ENCODE peak calls at places on chromosomes 3 and 15, in seven cellular contexts. C is choroid plexus epithelial cell, H is gastrocnemius medialis, Z is H1, E is NCI-H1105, N is NCI-H460, Y is T follicular helper cell. G is an unnamed sample.

GRCh38 chr3:61181874-61182273 is 69.4 kb downstream of the FHIT start:
- DNase-seq in Y (no peak), Z (no peak), H (no peak), C (peak), E (no peak), N (peak), G (peak)

GRCh38 chr3:161296814-161297213 is 74.5 kb downstream of the SPTSSB start:
- DNase-seq in Y (no peak), Z (no peak), N (no peak), H (no peak), C (no peak), E (no peak), G (no peak)

GRCh38 chr15:74776851-74777768 is 4.8 kb upstream of the CSK start:
- DNase-seq in Z (no peak), N (peak), E (no peak), C (peak), H (no peak), Y (peak), G (no peak)

GRCh38 chr15:100250166-100250800 is 91.5 kb downstream of the ADAMTS17 start:
- DNase-seq in H (no peak), Y (no peak), N (no peak), C (no peak), E (no peak), Z (no peak), G (no peak)

GRCh38 chr15:87733977-87734376 is 522.6 kb downstream of the NTRK3 start:
- DNase-seq in Z (no peak), N (no peak), C (no peak), H (no peak), E (no peak), Y (no peak), G (no peak)

GRCh38 chr15:81256916-81257315 is 60.2 kb downstream of the IL16 start:
- DNase-seq in H (no peak), E (no peak), Z (no peak), N (no peak), Y (no peak), C (peak), G (peak)

GRCh38 chr3:170002829-170003228 is 35.0 kb upstream of the GPR160 start:
- DNase-seq in C (no peak), Z (no peak), N (no peak), Y (no peak), E (no peak), H (no peak), G (no peak)

GRCh38 chr3:193767353-193768068 is 174.5 kb downstream of the OPA1 start:
- DNase-seq in Y (no peak), Z (no peak), E (no peak), H (no peak), C (no peak), N (no peak), G (no peak)

GRCh38 chr3:11604139-11604895 is 39.4 kb downstream of the VGLL4 start:
- DNase-seq in Z (no peak), C (peak), E (no peak), H (no peak), Y (no peak), N (no peak), G (peak)

G was measured in NCI-H226.